ENCODE peak calls at places on chromosome 9, in seven cellular contexts. One of them, this sample, is unnamed.

GRCh38 chr9:135085830-135086546 is 1.5 kb upstream of the OLFM1 start:
- DNase-seq in HEK293T: peak
- DNase-seq in HepG2: peak
- DNase-seq in K562: peak
- DNase-seq in HCT116: peak
- DNase-seq in GM12878: no peak
- DNase-seq in H1: peak
- DNase-seq in this sample: peak

GRCh38 chr9:76638001-76638400 is 126.2 kb upstream of the PCA3 start:
- DNase-seq in K562: no peak
- DNase-seq in HepG2: no peak
- DNase-seq in GM12878: no peak
- DNase-seq in H1: no peak
- DNase-seq in HCT116: no peak
- DNase-seq in HEK293T: no peak
- DNase-seq in this sample: no peak

GRCh38 chr9:95750725-95751644 is 124.5 kb upstream of the ERCC6L2 start:
- DNase-seq in K562: no peak
- DNase-seq in HCT116: no peak
- DNase-seq in HEK293T: no peak
- DNase-seq in H1: no peak
- DNase-seq in GM12878: peak
- DNase-seq in HepG2: no peak
- DNase-seq in this sample: no peak

GRCh38 chr9:93259490-93260289 is 75.8 kb downstream of the WNK2 start:
- DNase-seq in HEK293T: no peak
- DNase-seq in GM12878: no peak
- DNase-seq in HCT116: no peak
- DNase-seq in H1: peak
- DNase-seq in K562: no peak
- DNase-seq in HepG2: no peak
- DNase-seq in this sample: no peak

GRCh38 chr9:5799314-5799713 is 33.6 kb downstream of the ERMP1 start:
- DNase-seq in K562: no peak
- DNase-seq in HCT116: peak
- DNase-seq in HEK293T: peak
- DNase-seq in HepG2: peak
- DNase-seq in H1: no peak
- DNase-seq in GM12878: no peak
- DNase-seq in this sample: no peak

GRCh38 chr9:75664597-75664996 is 225.9 kb upstream of the PCSK5 start:
- DNase-seq in K562: no peak
- DNase-seq in HCT116: no peak
- DNase-seq in GM12878: no peak
- DNase-seq in H1: no peak
- DNase-seq in HepG2: peak
- DNase-seq in HEK293T: no peak
- DNase-seq in this sample: no peak

GRCh38 chr9:123561055-123561454 is 205.1 kb downstream of the CRB2 start:
- DNase-seq in GM12878: no peak
- DNase-seq in HCT116: no peak
- DNase-seq in H1: no peak
- DNase-seq in HEK293T: no peak
- DNase-seq in K562: no peak
- DNase-seq in HepG2: no peak
- DNase-seq in this sample: peak

GRCh38 chr9:109282302-109282701 is 38.6 kb downstream of the EPB41L4B start:
- DNase-seq in K562: no peak
- DNase-seq in HCT116: no peak
- DNase-seq in HepG2: no peak
- DNase-seq in GM12878: no peak
- DNase-seq in H1: no peak
- DNase-seq in HEK293T: no peak
- DNase-seq in this sample: no peak

GRCh38 chr9:12416736-12417135 is 276.4 kb upstream of the TYRP1 start:
- DNase-seq in H1: no peak
- DNase-seq in HCT116: no peak
- DNase-seq in HepG2: no peak
- DNase-seq in K562: no peak
- DNase-seq in HEK293T: no peak
- DNase-seq in GM12878: no peak
- DNase-seq in this sample: no peak

GRCh38 chr9:3850083-3850482 is 324.3 kb upstream of the RFX3 start:
- DNase-seq in HEK293T: no peak
- DNase-seq in HepG2: no peak
- DNase-seq in H1: no peak
- DNase-seq in GM12878: no peak
- DNase-seq in HCT116: no peak
- DNase-seq in K562: no peak
- DNase-seq in this sample: no peak

GRCh38 chr9:89597711-89598707 is 6.8 kb upstream of the GADD45G start:
- DNase-seq in H1: peak
- DNase-seq in GM12878: no peak
- DNase-seq in HEK293T: peak
- DNase-seq in HCT116: no peak
- DNase-seq in K562: peak
- DNase-seq in HepG2: peak
- DNase-seq in this sample: peak

GRCh38 chr9:120383999-120384924 is 195.7 kb downstream of the CDK5RAP2 start:
- DNase-seq in HCT116: no peak
- DNase-seq in H1: no peak
- DNase-seq in HepG2: peak
- DNase-seq in HEK293T: no peak
- DNase-seq in GM12878: no peak
- DNase-seq in K562: no peak
- DNase-seq in this sample: no peak

GRCh38 chr9:135513351-135513846 is 7.8 kb upstream of the LCN1 start:
- DNase-seq in H1: peak
- DNase-seq in HCT116: no peak
- DNase-seq in K562: no peak
- DNase-seq in HEK293T: no peak
- DNase-seq in HepG2: no peak
- DNase-seq in GM12878: no peak
- DNase-seq in this sample: peak

GRCh38 chr9:81776834-81777233 is 87.5 kb upstream of the TLE1 start:
- DNase-seq in K562: no peak
- DNase-seq in HepG2: no peak
- DNase-seq in HCT116: no peak
- DNase-seq in HEK293T: no peak
- DNase-seq in H1: no peak
- DNase-seq in GM12878: no peak
- DNase-seq in this sample: no peak

GRCh38 chr9:131817627-131818026 is 77.8 kb upstream of the RAPGEF1 start:
- DNase-seq in K562: no peak
- DNase-seq in GM12878: no peak
- DNase-seq in H1: no peak
- DNase-seq in HEK293T: no peak
- DNase-seq in HepG2: no peak
- DNase-seq in HCT116: no peak
- DNase-seq in this sample: no peak

GRCh38 chr9:126471084-126471611 is 142.6 kb upstream of the LMX1B start:
- DNase-seq in K562: no peak
- DNase-seq in GM12878: peak
- DNase-seq in HepG2: no peak
- DNase-seq in HCT116: no peak
- DNase-seq in HEK293T: no peak
- DNase-seq in H1: no peak
- DNase-seq in this sample: no peak

GRCh38 chr9:128118971-128119665 is 8.4 kb downstream of the PTGES2 start:
- DNase-seq in H1: no peak
- DNase-seq in GM12878: no peak
- DNase-seq in HCT116: no peak
- DNase-seq in HEK293T: no peak
- DNase-seq in HepG2: no peak
- DNase-seq in K562: no peak
- DNase-seq in this sample: no peak

GRCh38 chr9:21679432-21679831 is 123.0 kb upstream of the MTAP start:
- DNase-seq in HEK293T: no peak
- DNase-seq in H1: no peak
- DNase-seq in HCT116: no peak
- DNase-seq in HepG2: no peak
- DNase-seq in K562: no peak
- DNase-seq in GM12878: no peak
- DNase-seq in this sample: no peak

GRCh38 chr9:71368157-71368556 is 246.7 kb upstream of the TRPM3 start:
- DNase-seq in K562: no peak
- DNase-seq in HCT116: no peak
- DNase-seq in HEK293T: no peak
- DNase-seq in H1: no peak
- DNase-seq in GM12878: no peak
- DNase-seq in HepG2: no peak
- DNase-seq in this sample: no peak

GRCh38 chr9:15155826-15156225 is 151.2 kb downstream of the TTC39B start:
- DNase-seq in HCT116: no peak
- DNase-seq in HepG2: no peak
- DNase-seq in GM12878: no peak
- DNase-seq in HEK293T: no peak
- DNase-seq in H1: no peak
- DNase-seq in K562: no peak
- DNase-seq in this sample: no peak

GRCh38 chr9:69745716-69746538 is 13.9 kb downstream of the PTAR1 start:
- DNase-seq in HEK293T: no peak
- DNase-seq in HCT116: no peak
- DNase-seq in HepG2: peak
- DNase-seq in GM12878: no peak
- DNase-seq in K562: no peak
- DNase-seq in H1: no peak
- DNase-seq in this sample: no peak

GRCh38 chr9:69121155-69122085 is 52.7 kb upstream of the TJP2 start:
- DNase-seq in GM12878: no peak
- DNase-seq in K562: no peak
- DNase-seq in HepG2: peak
- DNase-seq in HEK293T: peak
- DNase-seq in HCT116: no peak
- DNase-seq in H1: peak
- DNase-seq in this sample: peak

GRCh38 chr9:14417230-14417629 is 103.3 kb upstream of the NFIB start:
- DNase-seq in GM12878: no peak
- DNase-seq in K562: no peak
- DNase-seq in HepG2: no peak
- DNase-seq in H1: no peak
- DNase-seq in HCT116: no peak
- DNase-seq in HEK293T: no peak
- DNase-seq in this sample: no peak

GRCh38 chr9:27633754-27634153 is 60.5 kb upstream of the C9orf72 start:
- DNase-seq in HEK293T: no peak
- DNase-seq in HCT116: no peak
- DNase-seq in HepG2: no peak
- DNase-seq in K562: no peak
- DNase-seq in GM12878: no peak
- DNase-seq in H1: no peak
- DNase-seq in this sample: no peak

GRCh38 chr9:27634879-27635278 is 61.6 kb upstream of the C9orf72 start:
- DNase-seq in K562: no peak
- DNase-seq in H1: no peak
- DNase-seq in HCT116: no peak
- DNase-seq in HEK293T: no peak
- DNase-seq in HepG2: no peak
- DNase-seq in GM12878: no peak
- DNase-seq in this sample: no peak

GRCh38 chr9:27638716-27639115 is 65.4 kb upstream of the C9orf72 start:
- DNase-seq in HCT116: no peak
- DNase-seq in HEK293T: no peak
- DNase-seq in K562: no peak
- DNase-seq in HepG2: no peak
- DNase-seq in GM12878: no peak
- DNase-seq in H1: no peak
- DNase-seq in this sample: no peak
- TF ChIP-seq SP1 in HCT116: no peak
- TF ChIP-seq SP1 in HEK293T: no peak
- TF ChIP-seq SP1 in K562: no peak
- TF ChIP-seq SP1 in HepG2: no peak
- TF ChIP-seq SP1 in GM12878: no peak
- TF ChIP-seq SP1 in H1: no peak
- TF ChIP-seq SP1 in this sample: no peak

GRCh38 chr9:20509464-20509863 is 112.8 kb downstream of the MLLT3 start:
- DNase-seq in HepG2: no peak
- DNase-seq in HEK293T: no peak
- DNase-seq in GM12878: no peak
- DNase-seq in HCT116: no peak
- DNase-seq in K562: no peak
- DNase-seq in H1: no peak
- DNase-seq in this sample: no peak

GRCh38 chr9:20513126-20513913 is 109.0 kb downstream of the MLLT3 start:
- DNase-seq in H1: no peak
- DNase-seq in HepG2: no peak
- DNase-seq in HCT116: no peak
- DNase-seq in K562: no peak
- DNase-seq in GM12878: no peak
- DNase-seq in HEK293T: no peak
- DNase-seq in this sample: no peak

GRCh38 chr9:20512106-20512505 is 110.2 kb downstream of the MLLT3 start:
- DNase-seq in GM12878: no peak
- DNase-seq in K562: no peak
- DNase-seq in HEK293T: no peak
- DNase-seq in HCT116: no peak
- DNase-seq in HepG2: no peak
- DNase-seq in H1: no peak
- DNase-seq in this sample: no peak

GRCh38 chr9:20512636-20513035 is 109.7 kb downstream of the MLLT3 start:
- DNase-seq in HepG2: no peak
- DNase-seq in K562: no peak
- DNase-seq in HCT116: no peak
- DNase-seq in H1: no peak
- DNase-seq in GM12878: no peak
- DNase-seq in HEK293T: no peak
- DNase-seq in this sample: no peak

GRCh38 chr9:20511680-20512079 is 110.6 kb downstream of the MLLT3 start:
- DNase-seq in K562: no peak
- DNase-seq in HCT116: no peak
- DNase-seq in HEK293T: no peak
- DNase-seq in H1: no peak
- DNase-seq in HepG2: no peak
- DNase-seq in GM12878: no peak
- DNase-seq in this sample: no peak
- TF ChIP-seq SP1 in K562: no peak
- TF ChIP-seq SP1 in HCT116: no peak
- TF ChIP-seq SP1 in HEK293T: no peak
- TF ChIP-seq SP1 in H1: no peak
- TF ChIP-seq SP1 in HepG2: no peak
- TF ChIP-seq SP1 in GM12878: no peak
- TF ChIP-seq SP1 in this sample: no peak

GRCh38 chr9:137611623-137612609 is 6.4 kb downstream of the ARRDC1 start:
- DNase-seq in K562: peak
- DNase-seq in HCT116: peak
- DNase-seq in H1: no peak
- DNase-seq in GM12878: no peak
- DNase-seq in HEK293T: no peak
- DNase-seq in HepG2: peak
- DNase-seq in this sample: no peak
- TF ChIP-seq SP1 in K562: no peak
- TF ChIP-seq SP1 in HCT116: no peak
- TF ChIP-seq SP1 in H1: no peak
- TF ChIP-seq SP1 in GM12878: no peak
- TF ChIP-seq SP1 in HEK293T: no peak
- TF ChIP-seq SP1 in HepG2: no peak
- TF ChIP-seq SP1 in this sample: no peak

DNA sequence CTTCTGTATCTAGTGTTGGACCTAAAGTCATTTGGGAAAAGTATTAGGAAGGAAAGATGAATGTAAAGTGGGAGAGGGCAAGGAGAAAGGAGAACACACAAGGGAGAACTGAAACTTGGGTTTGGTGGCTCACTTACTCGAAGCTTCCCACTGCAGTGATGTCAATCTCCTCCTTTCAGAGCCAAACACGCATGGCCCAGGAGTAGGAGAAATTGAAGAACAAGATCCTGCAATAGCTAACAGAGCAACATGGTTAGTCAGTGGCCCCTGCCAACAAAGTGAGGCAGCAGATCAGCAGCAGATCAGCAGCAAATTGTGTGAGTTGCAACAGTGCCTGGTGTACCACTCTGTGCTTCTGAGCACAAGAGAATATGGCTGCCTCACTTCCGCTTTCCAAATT is 366.4 kb downstream of the PSAT1 start:
- DNase-seq in GM12878: no peak
- DNase-seq in HCT116: no peak
- DNase-seq in HepG2: no peak
- DNase-seq in HEK293T: no peak
- DNase-seq in K562: no peak
- DNase-seq in H1: no peak
- DNase-seq in this sample: no peak
- TF ChIP-seq SP1 in GM12878: no peak
- TF ChIP-seq SP1 in HCT116: no peak
- TF ChIP-seq SP1 in HepG2: no peak
- TF ChIP-seq SP1 in HEK293T: no peak
- TF ChIP-seq SP1 in K562: no peak
- TF ChIP-seq SP1 in H1: no peak
- TF ChIP-seq SP1 in this sample: no peak

This sample was measured in WTC11.